ENCODE peak calls at places on chromosomes 5 and 9, in eight cellular contexts. D is activated effector memory CD4-positive, alpha-beta T cell treated with Interleukin-2 at 50 U/mL for 16 hours; L is H9; X is ovary; R is upper lobe of right lung; Z is anterior cingulate cortex; O is Calu3; U is stimulated activated naive CD8-positive, alpha-beta T cell treated with anti-CD3 and anti-CD28 coated beads, Interleukin-15, amount 100 ng/mL, for 72 hours. A is an unnamed sample.

GRCh38 chr5:65506961-65507360 is 25.2 kb upstream of the ADAMTS6 start:
- DNase-seq in L (no peak), X (no peak), Z (no peak), D (no peak), O (no peak), U (no peak), R (no peak), A (peak)

GRCh38 chr5:177427211-177427822 is 841 bp downstream of the GRK6 start:
- DNase-seq in U (no peak), O (no peak), R (no peak), Z (no peak), X (no peak), L (no peak), D (no peak), A (no peak)

GRCh38 chr5:55037046-55037771 is 13.2 kb downstream of the GZMK start:
- DNase-seq in O (no peak), R (no peak), U (peak), X (no peak), L (peak), Z (no peak), D (peak), A (peak)

GRCh38 chr9:34486572-34486971 is 28.0 kb downstream of the DNAI1 start:
- DNase-seq in R (no peak), U (no peak), D (no peak), L (no peak), O (no peak), Z (no peak), X (no peak), A (no peak)

GRCh38 chr5:166497705-166498104 is 1793.7 kb upstream of the WWC1 start:
- DNase-seq in U (no peak), Z (no peak), L (no peak), D (no peak), X (no peak), R (no peak), O (no peak), A (peak)

GRCh38 chr5:59562756-59563389 is 330.7 kb downstream of the PDE4D start:
- DNase-seq in U (peak), O (peak), L (peak), D (no peak), Z (no peak), X (no peak), R (peak), A (peak)

GRCh38 chr9:70485273-70485858 is 70.9 kb upstream of the KLF9 start:
- DNase-seq in L (no peak), R (no peak), O (no peak), D (no peak), X (no peak), Z (no peak), U (no peak), A (peak)

GRCh38 chr5:129766798-129767197 is 18.9 kb downstream of the MINAR2 start:
- DNase-seq in Z (no peak), O (no peak), U (no peak), R (no peak), L (no peak), X (no peak), D (no peak), A (no peak)

GRCh38 chr5:142342128-142342981 is 17.5 kb upstream of the SPRY4 start:
- DNase-seq in R (peak), D (no peak), Z (no peak), O (no peak), L (no peak), X (no peak), U (no peak), A (peak)

GRCh38 chr5:149732500-149733128 is 2.5 kb downstream of the PPARGC1B start:
- DNase-seq in U (no peak), D (no peak), X (peak), L (no peak), R (peak), Z (no peak), O (no peak), A (peak)

GRCh38 chr5:139392678-139393496 is 2.0 kb downstream of the PROB1 start:
- DNase-seq in U (peak), Z (no peak), R (peak), X (no peak), O (peak), L (peak), D (peak), A (peak)

GRCh38 chr5:6185574-6185973 is 192.8 kb downstream of the MED10 start:
- DNase-seq in X (no peak), D (no peak), U (no peak), Z (no peak), L (no peak), R (no peak), O (no peak), A (no peak)

GRCh38 chr9:126125177-126125576 is 201.5 kb upstream of the MVB12B start:
- DNase-seq in R (no peak), U (no peak), D (no peak), Z (no peak), O (no peak), X (no peak), L (no peak), A (peak)

GRCh38 chr5:51380603-51381207 is 2.5 kb upstream of the ISL1 start:
- DNase-seq in D (no peak), O (peak), L (no peak), R (no peak), X (no peak), U (no peak), Z (no peak), A (peak)